ENCODE peak calls at places on chromosome 12, in seven cellular contexts. One of them, this sample, is unnamed. For H3K79me1, the result is how much of the 10 kb centered on the place peaks cover.

GRCh38 chr12:58678753-58679152 is 241.6 kb downstream of the LRIG3 start:
- DNase-seq in H9: no peak
- DNase-seq in IMR-90: no peak
- DNase-seq in trophoblast cell: no peak
- DNase-seq in H1: no peak
- DNase-seq in mesenchymal stem cell: no peak
- DNase-seq in mesendoderm: no peak
- DNase-seq in this sample: no peak

GRCh38 chr12:81517296-81517695 is 241.9 kb downstream of the PPFIA2 start:
- DNase-seq in trophoblast cell: no peak
- DNase-seq in H1: no peak
- DNase-seq in mesendoderm: no peak
- DNase-seq in mesenchymal stem cell: no peak
- DNase-seq in H9: no peak
- DNase-seq in IMR-90: no peak
- DNase-seq in this sample: no peak

GRCh38 chr12:108150436-108150835 is 21.3 kb downstream of the WSCD2 start:
- DNase-seq in trophoblast cell: no peak
- DNase-seq in mesendoderm: no peak
- DNase-seq in H1: no peak
- DNase-seq in IMR-90: no peak
- DNase-seq in mesenchymal stem cell: no peak
- DNase-seq in H9: no peak
- DNase-seq in this sample: no peak

GRCh38 chr12:56601503-56601902 is 28.6 kb downstream of the BAZ2A start:
- DNase-seq in IMR-90: no peak
- DNase-seq in H1: no peak
- DNase-seq in trophoblast cell: no peak
- DNase-seq in H9: peak
- DNase-seq in mesenchymal stem cell: no peak
- DNase-seq in mesendoderm: peak
- DNase-seq in this sample: no peak

GRCh38 chr12:47867496-47867941 is 37.3 kb downstream of the VDR start:
- DNase-seq in mesenchymal stem cell: peak
- DNase-seq in IMR-90: peak
- DNase-seq in trophoblast cell: no peak
- DNase-seq in H9: no peak
- DNase-seq in H1: no peak
- DNase-seq in mesendoderm: no peak
- DNase-seq in this sample: no peak

GRCh38 chr12:63844391-63845341 is at the start of gene SRGAP1:
- DNase-seq in H1: no peak
- DNase-seq in mesendoderm: peak
- DNase-seq in mesenchymal stem cell: peak
- DNase-seq in IMR-90: peak
- DNase-seq in H9: peak
- DNase-seq in trophoblast cell: peak
- DNase-seq in this sample: peak

GRCh38 chr12:131673519-131674265 is 37.2 kb upstream of the SFSWAP start:
- DNase-seq in mesenchymal stem cell: no peak
- DNase-seq in IMR-90: peak
- DNase-seq in H9: no peak
- DNase-seq in mesendoderm: no peak
- DNase-seq in H1: no peak
- DNase-seq in trophoblast cell: peak
- DNase-seq in this sample: no peak

GRCh38 chr12:10121278-10121677 is 8.7 kb downstream of the CLEC7A start:
- DNase-seq in IMR-90: no peak
- DNase-seq in H1: no peak
- DNase-seq in mesendoderm: no peak
- DNase-seq in trophoblast cell: no peak
- DNase-seq in H9: no peak
- DNase-seq in mesenchymal stem cell: no peak
- DNase-seq in this sample: no peak

GRCh38 chr12:29148065-29148957 is 767 bp upstream of the FAR2 start:
- DNase-seq in H1: no peak
- DNase-seq in mesenchymal stem cell: peak
- DNase-seq in mesendoderm: peak
- DNase-seq in trophoblast cell: no peak
- DNase-seq in H9: no peak
- DNase-seq in IMR-90: no peak
- DNase-seq in this sample: no peak

GRCh38 chr12:77888611-77889010 is 57.9 kb downstream of the NAV3 start:
- DNase-seq in mesendoderm: no peak
- DNase-seq in IMR-90: peak
- DNase-seq in H9: no peak
- DNase-seq in H1: no peak
- DNase-seq in trophoblast cell: no peak
- DNase-seq in mesenchymal stem cell: peak
- DNase-seq in this sample: no peak
- H3K79me1 ChIP-seq in mesendoderm: under half
- H3K79me1 ChIP-seq in IMR-90: under half
- H3K79me1 ChIP-seq in H9: under half
- H3K79me1 ChIP-seq in H1: under half
- H3K79me1 ChIP-seq in trophoblast cell: under half
- H3K79me1 ChIP-seq in mesenchymal stem cell: under half
- H3K79me1 ChIP-seq in this sample: under half

DNA sequence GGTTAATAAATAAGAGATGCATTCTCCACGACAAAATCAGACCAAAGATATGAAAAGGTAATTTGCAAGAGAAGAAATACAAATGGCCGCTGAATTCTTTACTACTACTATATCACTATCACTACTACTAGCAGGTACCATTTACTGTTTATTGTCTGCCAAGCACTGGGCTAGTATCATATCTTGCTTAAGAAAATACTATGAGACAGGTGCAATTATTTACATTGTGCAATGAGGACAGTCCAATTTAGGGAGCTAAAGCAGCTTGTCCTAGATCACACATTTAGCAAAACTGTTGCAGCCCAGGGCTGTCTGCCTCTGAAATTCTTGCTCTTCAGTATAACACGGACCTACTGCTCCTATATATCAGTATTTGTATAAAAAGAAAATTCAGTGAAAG is 52.8 kb downstream of the CRADD start:
- DNase-seq in H9: no peak
- DNase-seq in mesendoderm: no peak
- DNase-seq in IMR-90: no peak
- DNase-seq in trophoblast cell: no peak
- DNase-seq in H1: no peak
- DNase-seq in mesenchymal stem cell: no peak
- DNase-seq in this sample: no peak
- H3K18ac ChIP-seq in H9: no peak
- H3K18ac ChIP-seq in mesendoderm: no peak
- H3K18ac ChIP-seq in IMR-90: no peak
- H3K18ac ChIP-seq in trophoblast cell: no peak
- H3K18ac ChIP-seq in H1: no peak
- H3K18ac ChIP-seq in mesenchymal stem cell: no peak
- H3K18ac ChIP-seq in this sample: no peak

GRCh38 chr12:109533487-109533740 is 39.9 kb downstream of the MMAB start:
- DNase-seq in H9: no peak
- DNase-seq in IMR-90: no peak
- DNase-seq in mesendoderm: no peak
- DNase-seq in trophoblast cell: no peak
- DNase-seq in mesenchymal stem cell: no peak
- DNase-seq in H1: no peak
- DNase-seq in this sample: no peak

GRCh38 chr12:109537136-109537535 is 36.2 kb downstream of the MMAB start:
- DNase-seq in mesendoderm: no peak
- DNase-seq in IMR-90: no peak
- DNase-seq in trophoblast cell: no peak
- DNase-seq in mesenchymal stem cell: no peak
- DNase-seq in H9: no peak
- DNase-seq in H1: no peak
- DNase-seq in this sample: no peak

GRCh38 chr12:109535231-109535862 is 38.0 kb downstream of the MMAB start:
- DNase-seq in H1: no peak
- DNase-seq in IMR-90: no peak
- DNase-seq in mesendoderm: no peak
- DNase-seq in mesenchymal stem cell: no peak
- DNase-seq in trophoblast cell: no peak
- DNase-seq in H9: no peak
- DNase-seq in this sample: no peak

GRCh38 chr12:109534456-109534855 is 38.8 kb downstream of the MMAB start:
- DNase-seq in mesendoderm: no peak
- DNase-seq in H9: no peak
- DNase-seq in mesenchymal stem cell: no peak
- DNase-seq in IMR-90: no peak
- DNase-seq in H1: no peak
- DNase-seq in trophoblast cell: no peak
- DNase-seq in this sample: no peak

GRCh38 chr12:109535863-109536250 is 37.4 kb downstream of the MMAB start:
- DNase-seq in H1: no peak
- DNase-seq in IMR-90: no peak
- DNase-seq in H9: no peak
- DNase-seq in mesendoderm: no peak
- DNase-seq in trophoblast cell: no peak
- DNase-seq in mesenchymal stem cell: no peak
- DNase-seq in this sample: no peak
- H3K23ac ChIP-seq in H1: no peak
- H3K23ac ChIP-seq in IMR-90: no peak
- H3K23ac ChIP-seq in H9: no peak
- H3K23ac ChIP-seq in mesendoderm: no peak
- H3K23ac ChIP-seq in trophoblast cell: no peak
- H3K23ac ChIP-seq in mesenchymal stem cell: no peak
- H3K23ac ChIP-seq in this sample: no peak

DNA sequence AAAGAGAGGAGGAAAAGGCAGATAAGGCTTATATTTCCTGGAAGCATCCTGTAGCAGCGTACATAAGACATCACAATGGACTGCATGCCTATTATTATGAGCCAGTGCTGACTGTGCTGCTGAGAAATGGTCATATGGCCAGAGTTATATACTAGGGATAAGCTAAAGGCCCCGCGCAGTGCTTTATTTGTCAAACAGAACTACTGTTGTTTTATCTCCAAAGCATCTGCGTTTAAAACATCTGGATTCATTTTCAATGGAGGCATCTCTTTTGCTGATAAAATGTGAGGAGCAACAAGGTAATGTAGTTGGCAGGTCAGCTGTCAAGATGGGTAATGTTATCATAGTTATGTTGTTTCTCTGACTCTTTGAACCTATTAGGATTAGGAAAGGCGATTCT is 28.0 kb upstream of the LMNTD1 start:
- DNase-seq in trophoblast cell: no peak
- DNase-seq in H1: no peak
- DNase-seq in mesendoderm: no peak
- DNase-seq in mesenchymal stem cell: no peak
- DNase-seq in H9: no peak
- DNase-seq in IMR-90: no peak
- DNase-seq in this sample: no peak
- H3K79me1 ChIP-seq in trophoblast cell: under half
- H3K79me1 ChIP-seq in H1: under half
- H3K79me1 ChIP-seq in mesendoderm: under half
- H3K79me1 ChIP-seq in mesenchymal stem cell: under half
- H3K79me1 ChIP-seq in H9: under half
- H3K79me1 ChIP-seq in IMR-90: under half
- H3K79me1 ChIP-seq in this sample: under half

This sample was measured in neuronal stem cell.